ENCODE peak calls at places on chromosomes 11 and 22, in four cellular contexts. M is EL, U is thoracic aorta, D is NCI-H748 treated with DMSO at 0.1 percent for 48 hours. A is an unnamed sample.

GRCh38 chr22:42062506-42063190 is 8.0 kb downstream of the NAGA start:
- DNase-seq in M (no peak), U (no peak), D (no peak), A (no peak)

GRCh38 chr11:120492486-120492885 is 19.1 kb upstream of the GRIK4 start:
- DNase-seq in M (no peak), U (no peak), D (no peak), A (no peak)

GRCh38 chr11:14089690-14090462 is 127.4 kb downstream of the SPON1 start:
- DNase-seq in M (no peak), U (no peak), D (no peak), A (no peak)

GRCh38 chr11:17476317-17477083 is at the start of gene ABCC8:
- DNase-seq in M (no peak), U (no peak), D (peak; percentile 23), A (no peak)

GRCh38 chr11:61652135-61652534 is 28.1 kb upstream of the DAGLA start:
- DNase-seq in M (no peak), U (no peak), D (no peak), A (no peak)

GRCh38 chr22:37465721-37466120 is 20.5 kb downstream of the MFNG start:
- DNase-seq in M (no peak), U (no peak), D (no peak), A (no peak)

GRCh38 chr11:57544566-57544965 is 7.2 kb downstream of the SMTNL1 start:
- DNase-seq in M (no peak), U (no peak), D (no peak), A (no peak)

GRCh38 chr11:64128255-64129006 is 37.5 kb downstream of the MACROD1 start:
- DNase-seq in M (no peak), U (no peak), D (no peak), A (no peak)

GRCh38 chr11:116686891-116687290 is 85.9 kb downstream of the BUD13 start:
- DNase-seq in M (no peak), U (no peak), D (no peak), A (no peak)

GRCh38 chr11:1827095-1827797 is 7.5 kb upstream of the SYT8 start:
- DNase-seq in M (peak; percentile 77), U (peak; percentile 66), D (peak; percentile 5), A (peak; percentile 68)

GRCh38 chr22:35065796-35066218 is at the start of gene ISX:
- DNase-seq in M (no peak), U (no peak), D (no peak), A (no peak)

GRCh38 chr11:14380947-14381555 is 22.1 kb upstream of the RRAS2 start:
- DNase-seq in M (peak; percentile 71), U (no peak), D (peak; percentile 17), A (peak; percentile 60)

GRCh38 chr11:9276571-9276970 is 11.4 kb upstream of the DENND5A start:
- DNase-seq in M (no peak), U (no peak), D (no peak), A (no peak)

GRCh38 chr11:119357069-119357468 is 10.6 kb upstream of the MFRP start:
- DNase-seq in M (no peak), U (no peak), D (no peak), A (no peak)

GRCh38 chr22:31093956-31094622 is 13.0 kb downstream of the SMTN start:
- DNase-seq in M (no peak), U (no peak), D (no peak), A (no peak)

GRCh38 chr11:33207408-33207985 is 46.2 kb upstream of the CSTF3 start:
- DNase-seq in M (no peak), U (no peak), D (no peak), A (no peak)

GRCh38 chr22:22835892-22836291 is 51.7 kb upstream of the IGLL5 start:
- DNase-seq in M (no peak), U (no peak), D (no peak), A (no peak)

GRCh38 chr11:104096900-104097299 is 60.5 kb downstream of the DDI1 start:
- DNase-seq in M (no peak), U (no peak), D (no peak), A (no peak)

GRCh38 chr11:65563606-65564005 is 5.4 kb upstream of the LTBP3 start:
- DNase-seq in M (no peak), U (no peak), D (no peak), A (no peak)

GRCh38 chr22:44839721-44840120 is 87.3 kb downstream of the ARHGAP8 start:
- DNase-seq in M (no peak), U (no peak), D (no peak), A (no peak)

GRCh38 chr22:43901976-43902643 is 10.3 kb upstream of the PNPLA5 start:
- DNase-seq in M (peak; percentile 96), U (no peak), D (no peak), A (no peak)

A was measured in HTR-8/SVneo.